ENCODE peak calls at places on chromosomes 6 and 20, in nine cellular contexts. X is astrocyte of the spinal cord; Z is mucosa of descending colon; M is AG04450; D is T-cell; Q is pancreas; T is adipocyte; P is HS-5; Y is activated CD8-positive, alpha-beta T cell treated with anti-CD3 and anti-CD28 coated beads for 36 hours. W is an unnamed sample.

GRCh38 chr6:136779682-136780081 is 12.6 kb downstream of the MAP3K5 start:
- DNase-seq in Z (no peak), D (no peak), Q (no peak), X (no peak), P (no peak), M (no peak), Y (no peak), T (no peak), W (no peak)

GRCh38 chr20:61941721-61942405 is 123.8 kb downstream of the TAF4 start:
- DNase-seq in D (no peak), Y (no peak), M (no peak), Q (peak), Z (peak), P (no peak), T (no peak), X (no peak), W (no peak)

GRCh38 chr20:57977141-57977540 is 251.3 kb downstream of the ANKRD60 start:
- DNase-seq in Z (no peak), D (no peak), Q (no peak), X (no peak), P (no peak), Y (no peak), M (no peak), T (no peak), W (no peak)

GRCh38 chr6:3213334-3213695 is 14.1 kb downstream of the TUBB2B start:
- DNase-seq in M (no peak), T (no peak), Q (no peak), Z (no peak), P (no peak), Y (no peak), X (no peak), D (no peak), W (no peak)

GRCh38 chr6:106077881-106078280 is 8.3 kb upstream of the PRDM1 start:
- DNase-seq in X (no peak), Q (no peak), Z (no peak), P (no peak), M (no peak), D (no peak), Y (no peak), T (no peak), W (no peak)

GRCh38 chr6:43671801-43672690 is 15.5 kb downstream of the MRPS18A start:
- DNase-seq in Z (peak), Q (peak), X (no peak), D (no peak), Y (no peak), T (no peak), P (no peak), M (no peak), W (no peak)

GRCh38 chr6:88004707-88005106 is 42.9 kb upstream of the SPACA1 start:
- DNase-seq in P (no peak), D (no peak), T (peak), Q (no peak), M (no peak), Y (no peak), Z (no peak), X (no peak), W (no peak)

GRCh38 chr6:21800948-21801438 is 207.4 kb downstream of the SOX4 start:
- DNase-seq in Y (no peak), Q (no peak), T (peak), P (no peak), X (peak), M (no peak), Z (no peak), D (no peak), W (peak)

GRCh38 chr6:119138906-119139541 is 60.6 kb upstream of the FAM184A start:
- DNase-seq in P (no peak), Z (no peak), M (no peak), T (no peak), Y (peak), Q (no peak), X (no peak), D (no peak), W (no peak)

GRCh38 chr6:113630738-113631535 is 226.2 kb upstream of the MARCKS start:
- DNase-seq in Q (no peak), X (peak), Z (no peak), D (peak), M (no peak), T (peak), P (no peak), Y (peak), W (peak)

GRCh38 chr20:44001667-44002596 is 87.3 kb downstream of the TOX2 start:
- DNase-seq in T (no peak), X (no peak), D (no peak), M (no peak), P (no peak), Z (no peak), Q (no peak), Y (peak), W (no peak)